ENCODE peak calls at places on chromosomes 5 and 9, in ten cellular contexts. J is CD4-positive, alpha-beta memory T cell; X is naive thymus-derived CD4-positive, alpha-beta T cell; T is GM23248; K is cardiac fibroblast; E is RWPE2; G is astrocyte of the spinal cord; F is GM06990; L is neural progenitor cell; V is AG09309. W is an unnamed sample.

GRCh38 chr5:179504191-179504590 is 46.2 kb upstream of the RUFY1 start:
- DNase-seq in E (no peak), X (no peak), V (no peak), L (no peak), K (no peak), T (peak), F (no peak), G (no peak), J (no peak), W (no peak)

GRCh38 chr5:95864944-95865504 is 42.5 kb upstream of the GLRX start:
- DNase-seq in F (no peak), L (peak), V (no peak), J (no peak), K (no peak), E (no peak), X (no peak), T (no peak), G (no peak), W (no peak)

GRCh38 chr5:35773936-35774335 is 82.8 kb upstream of the IL7R start:
- DNase-seq in K (peak), V (peak), E (no peak), L (no peak), F (no peak), G (no peak), T (peak), J (no peak), X (no peak), W (peak)

GRCh38 chr5:169670769-169671525 is 33.9 kb downstream of the DOCK2 start:
- DNase-seq in G (no peak), X (no peak), J (no peak), F (peak), L (no peak), K (no peak), E (no peak), V (no peak), T (no peak), W (no peak)

GRCh38 chr9:85319946-85320345 is 421.8 kb downstream of the AGTPBP1 start:
- DNase-seq in T (no peak), G (no peak), J (no peak), V (no peak), K (no peak), L (no peak), E (no peak), X (no peak), F (no peak), W (no peak)

GRCh38 chr9:119609277-119609971 is 240.2 kb upstream of the BRINP1 start:
- DNase-seq in G (no peak), F (no peak), E (no peak), V (no peak), J (no peak), T (no peak), X (no peak), L (no peak), K (no peak), W (no peak)

GRCh38 chr9:96852676-96853075 is 1.6 kb downstream of the ZNF782 start:
- DNase-seq in G (no peak), L (no peak), E (no peak), V (no peak), T (no peak), J (no peak), X (no peak), F (no peak), K (peak), W (no peak)

GRCh38 chr5:172052454-172053236 is 46.2 kb upstream of the FBXW11 start:
- DNase-seq in E (no peak), T (peak), J (no peak), K (peak), L (peak), X (no peak), F (no peak), G (peak), V (peak), W (peak)

GRCh38 chr9:98995059-98995665 is 51.5 kb downstream of the COL15A1 start:
- DNase-seq in G (no peak), V (no peak), T (peak), F (no peak), L (no peak), X (no peak), J (no peak), K (peak), E (no peak), W (no peak)

GRCh38 chr9:121277518-121278275 is 9.7 kb downstream of the GSN start:
- DNase-seq in X (no peak), E (no peak), G (peak), J (no peak), F (no peak), L (no peak), K (peak), T (peak), V (peak), W (peak)

GRCh38 chr9:110283736-110284135 is 27.4 kb upstream of the TXN start:
- DNase-seq in G (no peak), T (no peak), V (no peak), J (no peak), L (no peak), X (no peak), K (no peak), F (no peak), E (no peak), W (no peak)

GRCh38 chr5:14008819-14009311 is 64.4 kb upstream of the DNAH5 start:
- DNase-seq in K (no peak), F (no peak), J (no peak), X (no peak), E (no peak), T (no peak), G (no peak), L (no peak), V (no peak), W (no peak)

GRCh38 chr5:169795311-169795710 is 158.2 kb downstream of the DOCK2 start:
- DNase-seq in E (no peak), T (no peak), X (no peak), K (no peak), F (no peak), G (no peak), L (no peak), J (no peak), V (no peak), W (peak)

GRCh38 chr9:127390563-127390962 is 6.4 kb upstream of the SLC2A8 start:
- DNase-seq in F (no peak), L (no peak), K (no peak), V (no peak), E (no peak), J (no peak), T (no peak), G (no peak), X (no peak), W (no peak)

GRCh38 chr9:75083188-75083976 is 4.6 kb downstream of the NMRK1 start:
- DNase-seq in G (no peak), T (no peak), E (no peak), J (peak), F (no peak), K (no peak), L (peak), V (no peak), X (no peak), W (no peak)

GRCh38 chr9:98034593-98035546 is 21.7 kb upstream of the NANS start:
- DNase-seq in T (peak), X (peak), J (peak), E (no peak), V (no peak), G (peak), K (peak), L (peak), F (peak), W (no peak)

GRCh38 chr5:1040571-1040970 is 32.0 kb downstream of the NKD2 start:
- DNase-seq in V (no peak), J (no peak), X (no peak), G (no peak), E (no peak), L (no peak), F (no peak), K (no peak), T (no peak), W (no peak)

GRCh38 chr9:95816716-95817115 is 58.8 kb upstream of the ERCC6L2 start:
- DNase-seq in K (peak), L (no peak), F (no peak), X (no peak), V (no peak), E (no peak), G (peak), J (no peak), T (peak), W (no peak)

GRCh38 chr9:116437411-116438370 is 249.4 kb upstream of the TRIM32 start:
- DNase-seq in J (no peak), K (no peak), T (no peak), L (no peak), X (no peak), E (no peak), V (no peak), F (no peak), G (no peak), W (no peak)

GRCh38 chr9:79184821-79185220 is 386.9 kb upstream of the TLE4 start:
- DNase-seq in X (no peak), E (no peak), G (no peak), J (no peak), F (no peak), K (no peak), L (no peak), T (peak), V (no peak), W (no peak)

GRCh38 chr9:29332789-29333188 is 1759.5 kb upstream of the C9orf72 start:
- DNase-seq in J (no peak), F (no peak), X (no peak), E (no peak), V (no peak), L (no peak), T (peak), K (peak), G (peak), W (peak)

GRCh38 chr9:93869863-93870262 is 85.3 kb downstream of the BARX1 start:
- DNase-seq in X (no peak), T (no peak), G (no peak), V (no peak), F (no peak), L (no peak), J (no peak), E (no peak), K (no peak), W (no peak)

GRCh38 chr9:83937861-83938455 is 16.7 kb upstream of the KIF27 start:
- DNase-seq in X (peak), G (peak), F (no peak), K (peak), T (peak), L (peak), V (no peak), E (no peak), J (peak), W (no peak)

DNA sequence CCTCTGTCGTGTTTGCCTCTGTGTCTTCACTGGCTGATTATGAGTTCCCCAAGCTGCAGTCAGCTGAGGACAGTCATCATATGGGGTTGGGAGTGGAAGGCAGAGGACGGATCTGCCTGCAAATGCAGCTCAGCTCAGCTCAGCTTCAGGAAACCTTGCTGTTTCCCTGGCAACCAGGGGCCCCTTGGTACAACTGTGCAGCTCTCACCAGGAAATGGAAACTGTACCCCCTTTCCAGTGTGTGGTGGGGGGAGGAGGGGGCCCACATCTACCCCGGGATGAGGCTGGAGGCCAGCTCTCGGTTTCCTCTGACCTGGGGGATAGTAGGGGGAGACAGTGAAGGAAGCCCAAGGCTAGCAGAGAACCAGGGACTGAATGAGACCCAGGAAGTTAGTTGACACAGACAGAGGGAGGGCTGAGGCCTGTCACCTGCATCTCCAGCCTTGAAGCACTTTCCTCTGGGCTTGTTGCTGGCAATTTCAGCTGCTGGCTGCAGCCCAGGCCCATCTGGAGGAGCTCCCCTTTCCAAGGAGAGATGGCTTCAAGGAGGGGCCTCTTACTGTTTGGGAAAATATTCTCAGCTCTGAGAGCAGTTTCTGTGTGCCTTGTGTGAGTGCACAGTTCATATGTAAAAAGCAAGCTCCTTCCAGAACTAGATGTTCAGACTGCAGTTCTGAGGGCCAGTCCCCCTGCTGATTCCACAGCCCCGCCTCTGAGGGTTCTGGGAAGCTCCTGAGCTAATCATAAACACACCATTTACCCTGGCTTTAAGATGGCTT is 6.9 kb downstream of the ANXA6 start:
- DNase-seq in G (peak), F (peak), X (peak), K (peak), T (peak), L (peak), J (peak), V (no peak), E (no peak), W (no peak)
- H3K4me3 ChIP-seq in G (no peak), F (peak), X (peak), K (no peak), T (no peak), L (no peak), J (peak), V (no peak), E (no peak), W (no peak)

GRCh38 chr9:20353529-20353928 is 268.8 kb downstream of the MLLT3 start:
- DNase-seq in F (no peak), T (peak), J (no peak), K (no peak), V (no peak), X (no peak), E (no peak), G (no peak), L (no peak), W (no peak)

GRCh38 chr9:20351715-20352114 is 270.6 kb downstream of the MLLT3 start:
- DNase-seq in V (no peak), E (no peak), L (no peak), X (no peak), G (no peak), J (no peak), T (no peak), F (no peak), K (no peak), W (no peak)

GRCh38 chr9:20353931-20354652 is 268.2 kb downstream of the MLLT3 start:
- DNase-seq in K (peak), T (peak), L (no peak), J (no peak), E (no peak), V (no peak), G (peak), X (no peak), F (peak), W (no peak)

GRCh38 chr9:20355022-20355421 is 267.3 kb downstream of the MLLT3 start:
- DNase-seq in X (no peak), J (no peak), E (no peak), G (peak), K (peak), F (no peak), V (peak), L (no peak), T (peak), W (peak)

DNA sequence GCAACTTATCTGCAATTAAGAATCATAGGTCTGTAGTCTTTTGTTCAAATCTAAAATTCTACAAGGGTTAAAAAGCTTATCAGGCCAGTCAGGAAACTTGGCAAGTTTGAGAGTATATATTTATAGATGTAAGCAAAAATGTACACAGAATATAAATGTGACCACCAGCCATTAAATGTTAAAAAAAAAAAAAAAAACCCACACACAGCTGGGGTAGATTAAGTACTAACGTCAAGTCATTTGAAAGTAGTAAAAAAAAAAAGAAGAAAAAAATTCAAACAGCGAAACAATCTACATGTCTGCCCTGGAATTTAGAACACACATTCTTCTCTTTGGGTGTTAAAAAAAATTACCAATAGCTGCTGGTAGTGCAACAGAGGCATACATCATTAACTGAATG is 269.8 kb downstream of the MLLT3 start:
- DNase-seq in L (no peak), G (no peak), V (no peak), J (no peak), F (no peak), X (no peak), E (no peak), K (no peak), T (no peak), W (no peak)
- H3K4me3 ChIP-seq in L (no peak), G (no peak), V (no peak), J (no peak), F (no peak), X (no peak), E (no peak), K (no peak), T (no peak), W (no peak)

DNA sequence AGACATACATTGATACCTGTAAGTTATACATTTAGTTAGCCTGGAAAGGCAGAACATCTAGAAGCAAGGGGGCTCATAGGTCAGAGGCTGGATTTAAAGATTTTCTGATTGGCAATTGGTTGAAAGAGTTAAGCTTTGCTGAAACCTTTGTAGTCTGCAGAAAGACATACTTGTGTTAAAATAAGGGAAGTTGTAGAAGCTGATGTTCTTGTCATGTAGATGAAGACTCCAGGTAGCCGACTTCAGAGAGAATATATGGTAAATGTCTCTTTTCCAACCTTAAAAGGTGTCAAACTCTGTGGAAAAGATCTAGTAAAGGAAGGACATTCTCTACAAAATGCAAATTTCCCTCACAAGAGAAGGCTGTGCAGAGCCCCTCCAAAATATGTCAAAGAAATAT is 62.9 kb upstream of the ADAMTS16 start:
- DNase-seq in X (no peak), E (no peak), L (no peak), V (no peak), T (no peak), J (no peak), G (no peak), F (no peak), K (no peak), W (no peak)
- H3K4me3 ChIP-seq in X (no peak), E (no peak), L (no peak), V (no peak), T (no peak), J (no peak), G (no peak), F (no peak), K (no peak), W (no peak)

GRCh38 chr5:131209175-131209505 is 38.4 kb downstream of the LYRM7 start:
- DNase-seq in X (no peak), V (no peak), G (no peak), J (no peak), T (no peak), E (no peak), K (no peak), L (no peak), F (no peak), W (no peak)
- H3K4me3 ChIP-seq in X (peak), V (no peak), G (no peak), J (peak), T (no peak), E (no peak), K (no peak), L (no peak), F (no peak), W (no peak)

GRCh38 chr5:57184322-57184721 is 10.5 kb downstream of the GPBP1 start:
- DNase-seq in E (no peak), J (no peak), T (no peak), X (no peak), F (no peak), V (no peak), G (no peak), L (no peak), K (no peak), W (no peak)
- H3K4me3 ChIP-seq in E (no peak), J (no peak), T (no peak), X (no peak), F (no peak), V (no peak), G (no peak), L (no peak), K (no peak), W (no peak)

GRCh38 chr9:113462781-113463286 is 693 bp upstream of the RGS3 start:
- DNase-seq in J (no peak), K (no peak), T (no peak), X (no peak), G (no peak), F (no peak), V (no peak), L (peak), E (no peak), W (no peak)
- H3K4me3 ChIP-seq in J (no peak), K (no peak), T (no peak), X (no peak), G (no peak), F (no peak), V (no peak), L (peak), E (no peak), W (no peak)